ENCODE peak calls at places on chromosomes 11 and 22, in eight cellular contexts. L, H, G, U, O, A, Y and T are unnamed samples.

GRCh38 chr11:62336949-62337681 is at the start of gene ASRGL1:
- DNase-seq in A (no peak), U (peak), L (peak), H (peak), G (peak), Y (peak), O (peak), T (peak)

GRCh38 chr11:623349-623869 is 1.3 kb downstream of the CDHR5 start:
- DNase-seq in U (no peak), G (no peak), Y (no peak), O (no peak), L (no peak), A (no peak), H (peak), T (no peak)

GRCh38 chr22:41976961-41977566 is 7.8 kb downstream of the SEPTIN3 start:
- DNase-seq in H (no peak), O (peak), G (no peak), A (no peak), Y (peak), U (no peak), L (no peak), T (peak)

GRCh38 chr22:24727218-24727851 is 47.2 kb downstream of the PIWIL3 start:
- DNase-seq in Y (no peak), U (no peak), L (no peak), H (no peak), O (no peak), G (peak), A (peak), T (no peak)

GRCh38 chr11:57546869-57547518 is 9.6 kb downstream of the SMTNL1 start:
- DNase-seq in U (no peak), L (peak), O (peak), G (peak), A (peak), Y (peak), H (no peak), T (peak)

GRCh38 chr11:111871693-111872161 is 346 bp upstream of the ALG9 start:
- DNase-seq in H (no peak), O (peak), Y (no peak), A (no peak), G (peak), L (no peak), U (no peak), T (peak)

GRCh38 chr11:72832301-72833082 is 18.3 kb downstream of the ATG16L2 start:
- DNase-seq in G (no peak), A (no peak), Y (no peak), L (no peak), H (peak), U (no peak), O (no peak), T (peak)

GRCh38 chr11:129699711-129700304 is 115.8 kb upstream of the TMEM45B start:
- DNase-seq in A (no peak), L (no peak), U (no peak), G (no peak), H (no peak), O (no peak), Y (no peak), T (no peak)

GRCh38 chr11:92663539-92663938 is 305.9 kb upstream of the MTNR1B start:
- DNase-seq in O (no peak), U (no peak), A (no peak), G (no peak), H (no peak), L (no peak), Y (no peak), T (no peak)

GRCh38 chr22:27833803-27834202 is 32.2 kb upstream of the MN1 start:
- DNase-seq in H (no peak), Y (no peak), A (no peak), L (no peak), O (no peak), G (no peak), U (no peak), T (no peak)

GRCh38 chr11:35390737-35391682 is 28.3 kb downstream of the SLC1A2 start:
- DNase-seq in A (peak), G (peak), Y (no peak), L (no peak), O (no peak), H (no peak), U (no peak), T (no peak)

GRCh38 chr11:1568451-1568911 is 3.6 kb downstream of the DUSP8 start:
- DNase-seq in U (no peak), H (no peak), L (peak), Y (peak), O (no peak), G (no peak), A (no peak), T (peak)

GRCh38 chr11:27075655-27076054 is 35.0 kb downstream of the BBOX1 start:
- DNase-seq in U (no peak), H (no peak), O (no peak), G (no peak), L (no peak), A (no peak), Y (peak), T (no peak)

GRCh38 chr22:38872831-38873248 is 824 bp upstream of the CBX6 start:
- DNase-seq in Y (peak), O (peak), G (no peak), L (no peak), U (no peak), H (peak), A (no peak), T (peak)

GRCh38 chr22:21734540-21735197 is 925 bp downstream of the YPEL1 start:
- DNase-seq in H (no peak), L (no peak), O (peak), U (no peak), G (no peak), A (no peak), Y (peak), T (no peak)

GRCh38 chr11:6572215-6572614 is 31.2 kb downstream of the RRP8 start:
- DNase-seq in G (no peak), U (no peak), A (no peak), Y (no peak), H (no peak), L (no peak), O (no peak), T (no peak)

GRCh38 chr11:69892986-69893555 is 73.9 kb upstream of the FGF3 start:
- DNase-seq in O (peak), L (no peak), A (no peak), G (peak), H (no peak), U (no peak), Y (no peak), T (no peak)

GRCh38 chr22:45918455-45919370 is 58.2 kb downstream of the WNT7B start:
- DNase-seq in U (no peak), H (no peak), O (no peak), G (peak), A (no peak), L (no peak), Y (no peak), T (peak)

GRCh38 chr11:2319791-2320481 is 18.1 kb downstream of the TSPAN32 start:
- DNase-seq in H (no peak), G (no peak), Y (no peak), U (no peak), A (no peak), O (no peak), L (no peak), T (no peak)

GRCh38 chr22:24236656-24237055 is 8.2 kb downstream of the GGT5 start:
- DNase-seq in U (no peak), G (no peak), O (no peak), A (no peak), L (no peak), Y (no peak), H (no peak), T (no peak)